ENCODE peak calls at places on chromosome 3, in five cellular contexts. N is heart left ventricle, S is H9, U is endothelial cell, F is natural killer cell. Z is an unnamed sample.
A peak's percentile ranks its signal among the peaks of the same experiment; 100 is the strongest.

GRCh38 chr3:14376348-14377043 is 25.9 kb upstream of the SLC6A6 start:
- DNase-seq in N (no peak), S (no peak), U (no peak), F (no peak), Z (no peak)

GRCh38 chr3:168025076-168025475 is 70.6 kb downstream of the GOLIM4 start:
- DNase-seq in N (no peak), S (no peak), U (no peak), F (no peak), Z (no peak)

GRCh38 chr3:57370331-57370730 is 77.8 kb upstream of the ASB14 start:
- DNase-seq in N (no peak), S (no peak), U (no peak), F (no peak), Z (no peak)

GRCh38 chr3:39433642-39434041 is 27.1 kb downstream of the RPSA start:
- DNase-seq in N (no peak), S (no peak), U (no peak), F (no peak), Z (no peak)

GRCh38 chr3:9422712-9423424 is 25.5 kb downstream of the SETD5 start:
- DNase-seq in N (peak; percentile 86), S (peak; percentile 36), U (peak; percentile 27), F (no peak), Z (peak; percentile 14)

GRCh38 chr3:171379281-171379680 is 80.9 kb downstream of the TNIK start:
- DNase-seq in N (no peak), S (no peak), U (no peak), F (no peak), Z (no peak)

GRCh38 chr3:65758871-65759598 is 279.7 kb downstream of the MAGI1 start:
- DNase-seq in N (no peak), S (no peak), U (no peak), F (no peak), Z (no peak)

GRCh38 chr3:71111784-71112440 is 471.6 kb downstream of the FOXP1 start:
- DNase-seq in N (no peak), S (no peak), U (no peak), F (no peak), Z (no peak)

GRCh38 chr3:129690406-129690805 is 83.9 kb upstream of the PLXND1 start:
- DNase-seq in N (no peak), S (peak; percentile 60), U (peak; percentile 23), F (no peak), Z (peak; percentile 8)

GRCh38 chr3:4888913-4889846 is 90.1 kb upstream of the BHLHE40 start:
- DNase-seq in N (no peak), S (no peak), U (no peak), F (peak; percentile 44), Z (no peak)

GRCh38 chr3:20043398-20043797 is 3.2 kb downstream of the KAT2B start:
- DNase-seq in N (peak; percentile 92), S (no peak), U (no peak), F (peak; percentile 31), Z (no peak)

GRCh38 chr3:30324587-30324986 is 281.8 kb upstream of the TGFBR2 start:
- DNase-seq in N (no peak), S (no peak), U (no peak), F (no peak), Z (no peak)

GRCh38 chr3:46503194-46503924 is 5.6 kb downstream of the RTP3 start:
- DNase-seq in N (no peak), S (no peak), U (no peak), F (no peak), Z (no peak)

GRCh38 chr3:189292667-189293478 is 121.1 kb downstream of the TPRG1 start:
- DNase-seq in N (no peak), S (no peak), U (no peak), F (no peak), Z (no peak)

GRCh38 chr3:153658151-153658550 is 463.0 kb upstream of the ARHGEF26 start:
- DNase-seq in N (no peak), S (no peak), U (no peak), F (no peak), Z (no peak)

GRCh38 chr3:51934991-51935885 is 6.5 kb downstream of the RRP9 start:
- DNase-seq in N (no peak), S (no peak), U (no peak), F (no peak), Z (no peak)

GRCh38 chr3:139388961-139389551 is 391 bp downstream of the COPB2 start:
- DNase-seq in N (no peak), S (no peak), U (no peak), F (no peak), Z (no peak)

GRCh38 chr3:142445816-142446254 is 2.0 kb downstream of the XRN1 start:
- DNase-seq in N (no peak), S (no peak), U (no peak), F (no peak), Z (no peak)

GRCh38 chr3:63631670-63632069 is 20.8 kb upstream of the SNTN start:
- DNase-seq in N (no peak), S (no peak), U (no peak), F (no peak), Z (no peak)

GRCh38 chr3:15630646-15631350 is 29.3 kb downstream of the BTD start:
- DNase-seq in N (no peak), S (no peak), U (no peak), F (no peak), Z (no peak)

DNA sequence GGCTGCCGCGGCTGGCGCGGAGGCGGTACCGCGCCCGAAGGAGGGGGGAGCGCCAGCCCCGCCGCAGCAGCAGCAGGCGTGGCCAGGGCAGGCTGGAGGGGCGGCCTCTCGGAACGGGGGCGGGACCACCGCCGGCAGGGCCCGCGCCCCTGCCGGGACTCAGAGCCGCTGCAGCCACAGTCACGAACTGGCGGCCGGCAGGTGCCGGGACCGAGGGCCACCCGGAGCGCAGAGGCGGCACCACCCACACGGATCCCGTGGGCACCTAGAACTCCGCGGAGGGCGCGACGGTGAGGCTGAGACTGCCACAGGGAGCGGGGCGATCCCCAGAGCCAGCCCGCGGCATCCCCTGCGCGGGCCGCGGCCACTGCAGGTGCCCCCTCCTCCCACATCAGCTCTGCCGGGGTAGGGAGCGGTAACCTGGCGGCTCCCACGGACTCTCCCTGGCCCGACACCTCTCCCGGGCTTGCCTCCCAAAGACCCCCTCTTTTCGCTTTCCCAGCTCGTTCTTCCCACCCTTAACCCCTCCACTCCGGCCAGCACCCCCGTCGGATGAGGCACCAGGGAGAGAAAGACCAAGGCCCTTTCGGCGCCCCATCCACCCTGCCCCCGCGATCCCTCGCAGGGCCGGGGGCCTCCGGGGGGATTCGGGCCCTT is at the start of gene VWA5B2:
- DNase-seq in N (peak; percentile 59), S (peak; percentile 82), U (peak; percentile 63), F (peak; percentile 65), Z (peak; percentile 59)
- TF ChIP-seq CTCF in N (no peak), S (peak; percentile 46), U (peak; percentile 15), F (peak; percentile 29), Z (peak; percentile 45)

GRCh38 chr3:125960066-125960424 is 8.9 kb upstream of the ROPN1B start:
- DNase-seq in N (no peak), S (peak; percentile 26), U (no peak), F (no peak), Z (no peak)

GRCh38 chr3:125957674-125958510 is 11.1 kb upstream of the ROPN1B start:
- DNase-seq in N (no peak), S (no peak), U (no peak), F (no peak), Z (no peak)

GRCh38 chr3:125960456-125961288 is 8.3 kb upstream of the ROPN1B start:
- DNase-seq in N (no peak), S (no peak), U (no peak), F (no peak), Z (no peak)

GRCh38 chr3:125959317-125960065 is 9.5 kb upstream of the ROPN1B start:
- DNase-seq in N (peak; percentile 26), S (peak; percentile 56), U (no peak), F (no peak), Z (no peak)

GRCh38 chr3:125958511-125959316 is 10.3 kb upstream of the ROPN1B start:
- DNase-seq in N (no peak), S (peak; percentile 64), U (no peak), F (no peak), Z (no peak)
- TF ChIP-seq CTCF in N (no peak), S (no peak), U (no peak), F (no peak), Z (no peak)

GRCh38 chr3:49657208-49657915 is 16.8 kb upstream of the APEH start:
- DNase-seq in N (no peak), S (no peak), U (no peak), F (no peak), Z (no peak)
- TF ChIP-seq CTCF in N (no peak), S (no peak), U (no peak), F (no peak), Z (no peak)

DNA sequence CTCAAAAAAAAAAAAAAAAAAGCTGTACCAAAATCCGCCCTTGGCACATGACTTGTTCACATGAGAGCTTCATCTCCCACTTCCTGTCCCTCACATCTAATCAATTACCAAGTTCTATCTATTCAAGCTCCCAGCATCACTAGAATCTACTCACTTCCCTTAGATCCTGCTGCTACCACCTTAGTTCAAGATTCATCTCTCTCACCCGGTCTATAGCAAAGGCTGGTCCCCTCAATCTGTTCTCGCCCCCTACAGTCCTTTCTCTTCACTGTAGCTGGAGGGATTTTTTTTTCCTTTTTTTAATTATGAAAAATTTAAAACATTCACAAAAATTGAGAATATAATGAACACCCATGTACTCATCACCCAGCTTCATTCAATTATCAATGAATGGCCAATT is 16.7 kb upstream of the GPR160 start:
- DNase-seq in N (no peak), S (no peak), U (no peak), F (no peak), Z (no peak)
- TF ChIP-seq CTCF in N (no peak), S (peak; percentile 61), U (no peak), F (no peak), Z (no peak)

GRCh38 chr3:43893721-43894120 is 203.0 kb downstream of the ABHD5 start:
- DNase-seq in N (no peak), S (no peak), U (no peak), F (no peak), Z (no peak)

GRCh38 chr3:43892061-43892460 is 201.3 kb downstream of the ABHD5 start:
- DNase-seq in N (no peak), S (no peak), U (no peak), F (no peak), Z (no peak)

GRCh38 chr3:43892535-43892934 is 201.8 kb downstream of the ABHD5 start:
- DNase-seq in N (no peak), S (no peak), U (no peak), F (no peak), Z (no peak)

GRCh38 chr3:43895573-43895972 is 204.8 kb downstream of the ABHD5 start:
- DNase-seq in N (no peak), S (no peak), U (no peak), F (no peak), Z (no peak)

GRCh38 chr3:43894176-43895049 is 203.7 kb downstream of the ABHD5 start:
- DNase-seq in N (peak; percentile 46), S (peak; percentile 78), U (peak; percentile 75), F (no peak), Z (peak; percentile 66)
- TF ChIP-seq CTCF in N (no peak), S (peak; percentile 59), U (no peak), F (no peak), Z (peak; percentile 32)

DNA sequence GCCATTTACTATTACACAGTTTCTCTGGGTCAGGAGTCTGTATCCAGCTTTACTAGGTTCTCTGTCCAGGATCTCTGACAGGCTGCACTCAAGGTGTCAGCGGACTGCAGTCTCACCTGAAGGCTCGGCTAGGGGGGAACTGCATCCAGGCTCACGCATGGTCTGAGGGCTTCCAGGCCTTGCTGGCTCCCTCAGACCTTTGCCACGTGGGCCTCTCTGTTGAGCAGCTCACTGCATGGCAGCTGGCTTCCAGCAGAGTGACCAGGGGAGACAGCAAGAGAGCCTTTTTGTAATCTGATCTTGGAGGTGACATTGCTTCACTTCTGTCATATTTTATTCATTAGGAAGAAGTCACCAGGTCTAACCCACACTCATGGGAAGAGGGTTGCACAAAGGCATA is 152.3 kb downstream of the CACNA2D3 start:
- DNase-seq in N (no peak), S (no peak), U (no peak), F (no peak), Z (no peak)
- TF ChIP-seq CTCF in N (no peak), S (no peak), U (no peak), F (no peak), Z (no peak)